ENCODE peak calls at places on chromosome 1, in four cellular contexts. One of them, this sample, is unnamed.

GRCh38 chr1:55750020-55750995 is 535.1 kb upstream of the USP24 start:
- DNase-seq in K562: no peak
- DNase-seq in GM12878: no peak
- DNase-seq in HL-60: no peak
- DNase-seq in this sample: no peak

GRCh38 chr1:189220750-189221149 is 1256.9 kb downstream of the BRINP3 start:
- DNase-seq in GM12878: no peak
- DNase-seq in K562: no peak
- DNase-seq in HL-60: no peak
- DNase-seq in this sample: no peak

GRCh38 chr1:24108334-24109165 is 3.4 kb downstream of the MYOM3 start:
- DNase-seq in HL-60: no peak
- DNase-seq in K562: peak; percentile 34
- DNase-seq in GM12878: no peak
- DNase-seq in this sample: no peak

GRCh38 chr1:23168079-23168461 is 586 bp downstream of the LUZP1 start:
- DNase-seq in GM12878: no peak
- DNase-seq in HL-60: peak; percentile 37
- DNase-seq in K562: no peak
- DNase-seq in this sample: no peak

GRCh38 chr1:222600274-222600673 is 10.5 kb upstream of the TAF1A start:
- DNase-seq in K562: no peak
- DNase-seq in GM12878: no peak
- DNase-seq in HL-60: no peak
- DNase-seq in this sample: no peak

GRCh38 chr1:35603468-35603867 is 30.4 kb downstream of the TFAP2E start:
- DNase-seq in GM12878: no peak
- DNase-seq in HL-60: no peak
- DNase-seq in K562: no peak
- DNase-seq in this sample: no peak

GRCh38 chr1:13714851-13715250 is 14.9 kb downstream of the PRDM2 start:
- DNase-seq in K562: no peak
- DNase-seq in HL-60: no peak
- DNase-seq in GM12878: no peak
- DNase-seq in this sample: no peak

GRCh38 chr1:232635279-232635678 is 5.3 kb upstream of the SIPA1L2 start:
- DNase-seq in GM12878: no peak
- DNase-seq in HL-60: no peak
- DNase-seq in K562: no peak
- DNase-seq in this sample: no peak

GRCh38 chr1:173478099-173478555 is 992 bp downstream of the PRDX6 start:
- DNase-seq in HL-60: peak; percentile 12
- DNase-seq in GM12878: no peak
- DNase-seq in K562: peak; percentile 32
- DNase-seq in this sample: no peak

GRCh38 chr1:110258734-110259133 is 48.6 kb downstream of the KCNC4 start:
- DNase-seq in HL-60: no peak
- DNase-seq in GM12878: no peak
- DNase-seq in K562: no peak
- DNase-seq in this sample: no peak

GRCh38 chr1:65108025-65108692 is 39.8 kb upstream of the AK4 start:
- DNase-seq in K562: no peak
- DNase-seq in HL-60: no peak
- DNase-seq in GM12878: no peak
- DNase-seq in this sample: no peak

GRCh38 chr1:170491291-170491690 is 40.7 kb upstream of the GORAB start:
- DNase-seq in HL-60: no peak
- DNase-seq in K562: no peak
- DNase-seq in GM12878: no peak
- DNase-seq in this sample: no peak

GRCh38 chr1:14945132-14946010 is 208.2 kb upstream of the TMEM51 start:
- DNase-seq in HL-60: no peak
- DNase-seq in GM12878: no peak
- DNase-seq in K562: no peak
- DNase-seq in this sample: no peak

GRCh38 chr1:86866665-86867064 is 47.3 kb downstream of the SELENOF start:
- DNase-seq in HL-60: no peak
- DNase-seq in GM12878: no peak
- DNase-seq in K562: no peak
- DNase-seq in this sample: no peak

GRCh38 chr1:233294991-233295774 is at the start of gene PCNX2:
- DNase-seq in K562: peak; percentile 22
- DNase-seq in HL-60: no peak
- DNase-seq in GM12878: no peak
- DNase-seq in this sample: peak; percentile 61

GRCh38 chr1:69128204-69128603 is 439.5 kb upstream of the LRRC7 start:
- DNase-seq in K562: no peak
- DNase-seq in GM12878: no peak
- DNase-seq in HL-60: no peak
- DNase-seq in this sample: no peak

GRCh38 chr1:172323666-172324065 is 96.8 kb upstream of the C1orf105 start:
- DNase-seq in GM12878: no peak
- DNase-seq in K562: no peak
- DNase-seq in HL-60: no peak
- DNase-seq in this sample: no peak

GRCh38 chr1:224763126-224763764 is 147.1 kb downstream of the CNIH3 start:
- DNase-seq in K562: no peak
- DNase-seq in HL-60: no peak
- DNase-seq in GM12878: no peak
- DNase-seq in this sample: no peak

GRCh38 chr1:20417581-20417980 is 68.4 kb downstream of the CAMK2N1 start:
- DNase-seq in HL-60: no peak
- DNase-seq in K562: no peak
- DNase-seq in GM12878: no peak
- DNase-seq in this sample: no peak

GRCh38 chr1:84598418-84598817 is 24.2 kb upstream of the CTBS start:
- DNase-seq in HL-60: no peak
- DNase-seq in K562: no peak
- DNase-seq in GM12878: no peak
- DNase-seq in this sample: no peak

GRCh38 chr1:8035289-8035688 is 9.2 kb upstream of the ERRFI1 start:
- DNase-seq in K562: no peak
- DNase-seq in GM12878: no peak
- DNase-seq in HL-60: no peak
- DNase-seq in this sample: no peak

GRCh38 chr1:12284486-12284885 is 54.7 kb downstream of the VPS13D start:
- DNase-seq in GM12878: no peak
- DNase-seq in K562: no peak
- DNase-seq in HL-60: no peak
- DNase-seq in this sample: no peak

GRCh38 chr1:234874291-234875288 is 254.0 kb downstream of the TOMM20 start:
- DNase-seq in K562: peak; percentile 75
- DNase-seq in GM12878: no peak
- DNase-seq in HL-60: peak; percentile 25
- DNase-seq in this sample: no peak

GRCh38 chr1:51518033-51518729 is 885 bp downstream of the EPS15 start:
- DNase-seq in K562: peak; percentile 87
- DNase-seq in HL-60: peak; percentile 42
- DNase-seq in GM12878: peak; percentile 61
- DNase-seq in this sample: no peak

GRCh38 chr1:51519048-51519856 is at the start of gene EPS15:
- DNase-seq in K562: peak; percentile 96
- DNase-seq in HL-60: peak; percentile 88
- DNase-seq in GM12878: no peak
- DNase-seq in this sample: peak; percentile 77

GRCh38 chr1:51518730-51519047 is 377 bp downstream of the EPS15 start:
- DNase-seq in K562: peak; percentile 73
- DNase-seq in GM12878: no peak
- DNase-seq in HL-60: peak; percentile 29
- DNase-seq in this sample: peak; percentile 25

GRCh38 chr1:51520700-51521248 is 1.7 kb upstream of the EPS15 start:
- DNase-seq in GM12878: no peak
- DNase-seq in HL-60: peak; percentile 24
- DNase-seq in K562: no peak
- DNase-seq in this sample: no peak

DNA sequence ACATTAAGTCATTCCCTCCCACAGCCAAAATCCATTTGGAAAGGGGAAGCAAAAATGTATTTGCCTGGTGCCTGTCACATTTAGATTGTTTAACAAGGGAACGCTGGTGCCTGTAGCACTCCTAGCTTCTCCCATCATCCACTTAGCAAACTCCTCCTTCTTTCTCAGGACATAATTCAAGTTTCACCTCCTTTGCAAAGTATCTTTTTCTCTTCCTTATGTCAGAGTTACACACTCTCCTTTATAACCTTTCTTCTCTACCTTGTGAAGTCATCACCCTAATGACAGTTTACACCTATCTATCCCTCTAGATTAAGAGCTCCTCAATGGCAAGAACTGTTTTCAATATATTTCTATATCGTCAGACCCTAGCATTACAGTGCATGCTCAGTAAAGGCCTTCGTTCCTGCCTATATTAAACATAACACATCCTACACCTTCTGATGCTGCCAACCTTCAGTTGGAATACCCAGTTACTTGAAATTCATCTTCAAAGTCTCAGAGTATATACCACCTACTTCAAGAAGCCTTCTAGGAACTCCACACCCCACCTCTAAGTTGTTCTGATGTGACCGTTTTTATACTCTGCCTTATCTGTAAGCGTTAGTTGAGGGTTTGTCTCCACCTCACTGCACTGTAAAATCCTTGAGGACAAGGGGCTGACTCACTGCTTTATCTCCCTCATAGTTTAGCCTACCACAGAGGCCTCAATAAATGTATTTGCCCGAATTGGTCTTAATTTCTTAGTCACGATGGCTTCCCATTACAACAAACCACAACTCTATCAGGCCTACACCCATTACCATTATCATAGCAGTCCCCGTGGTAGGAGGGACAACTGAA is 1.0 kb upstream of the EPS15 start:
- DNase-seq in K562: peak; percentile 59
- DNase-seq in HL-60: no peak
- DNase-seq in GM12878: no peak
- DNase-seq in this sample: no peak
- TF ChIP-seq SPI1 in K562: no peak
- TF ChIP-seq SPI1 in HL-60: no peak
- TF ChIP-seq SPI1 in GM12878: no peak
- TF ChIP-seq SPI1 in this sample: no peak

GRCh38 chr1:68104155-68104554 is 53.7 kb upstream of the DIRAS3 start:
- DNase-seq in GM12878: no peak
- DNase-seq in HL-60: no peak
- DNase-seq in K562: no peak
- DNase-seq in this sample: no peak

GRCh38 chr1:68112835-68113243 is 62.4 kb upstream of the DIRAS3 start:
- DNase-seq in HL-60: no peak
- DNase-seq in K562: no peak
- DNase-seq in GM12878: no peak
- DNase-seq in this sample: no peak

GRCh38 chr1:68103006-68103545 is 52.6 kb upstream of the DIRAS3 start:
- DNase-seq in GM12878: no peak
- DNase-seq in HL-60: no peak
- DNase-seq in K562: no peak
- DNase-seq in this sample: no peak

GRCh38 chr1:68111804-68112436 is 61.5 kb upstream of the DIRAS3 start:
- DNase-seq in GM12878: no peak
- DNase-seq in HL-60: no peak
- DNase-seq in K562: no peak
- DNase-seq in this sample: no peak

DNA sequence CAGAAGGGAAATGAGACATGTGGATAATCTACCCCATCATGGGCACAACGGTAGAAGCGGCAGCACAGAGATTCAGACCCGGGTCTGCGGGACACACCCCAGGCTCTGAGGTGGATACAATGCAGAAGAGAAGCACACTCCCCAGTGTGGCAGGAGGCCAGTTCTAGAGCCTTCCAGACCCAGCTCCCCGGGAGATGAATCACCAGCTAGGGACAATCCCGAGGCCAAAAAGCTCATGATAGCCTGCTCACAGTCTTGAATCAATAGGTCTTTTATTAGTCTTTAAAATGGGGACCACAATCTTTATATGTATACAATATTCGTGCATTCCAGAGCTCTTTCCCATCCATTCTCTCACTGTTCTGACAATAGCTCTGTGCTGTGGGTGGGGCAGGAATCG is 57.3 kb upstream of the DIRAS3 start:
- DNase-seq in GM12878: no peak
- DNase-seq in HL-60: no peak
- DNase-seq in K562: no peak
- DNase-seq in this sample: no peak
- TF ChIP-seq SPI1 in GM12878: no peak
- TF ChIP-seq SPI1 in HL-60: no peak
- TF ChIP-seq SPI1 in K562: no peak
- TF ChIP-seq SPI1 in this sample: no peak

DNA sequence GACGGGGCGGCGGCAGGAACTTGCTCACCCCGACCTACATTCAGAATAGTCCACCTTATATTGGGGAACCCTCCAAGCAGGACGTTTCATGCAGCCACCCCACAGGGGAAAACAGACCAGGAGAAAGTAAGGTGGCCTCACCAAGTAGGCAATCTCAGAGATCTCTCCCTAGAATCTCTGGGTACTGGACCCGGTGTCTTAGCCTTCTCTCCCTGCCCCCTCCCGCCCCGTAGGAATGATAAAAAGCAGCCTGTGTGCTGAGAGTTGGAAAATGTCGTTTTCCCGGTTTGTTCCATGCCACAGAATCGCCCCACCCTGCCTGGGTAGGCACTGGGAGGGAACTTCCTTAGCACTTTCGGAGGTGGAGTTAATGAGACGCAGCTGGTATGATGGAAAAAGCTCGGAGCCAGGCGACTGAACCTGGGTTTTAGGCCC is 789 bp upstream of the PTPN14 start:
- DNase-seq in HL-60: no peak
- DNase-seq in K562: no peak
- DNase-seq in GM12878: no peak
- DNase-seq in this sample: peak; percentile 20
- TF ChIP-seq SPI1 in HL-60: no peak
- TF ChIP-seq SPI1 in K562: no peak
- TF ChIP-seq SPI1 in GM12878: no peak
- TF ChIP-seq SPI1 in this sample: no peak

DNA sequence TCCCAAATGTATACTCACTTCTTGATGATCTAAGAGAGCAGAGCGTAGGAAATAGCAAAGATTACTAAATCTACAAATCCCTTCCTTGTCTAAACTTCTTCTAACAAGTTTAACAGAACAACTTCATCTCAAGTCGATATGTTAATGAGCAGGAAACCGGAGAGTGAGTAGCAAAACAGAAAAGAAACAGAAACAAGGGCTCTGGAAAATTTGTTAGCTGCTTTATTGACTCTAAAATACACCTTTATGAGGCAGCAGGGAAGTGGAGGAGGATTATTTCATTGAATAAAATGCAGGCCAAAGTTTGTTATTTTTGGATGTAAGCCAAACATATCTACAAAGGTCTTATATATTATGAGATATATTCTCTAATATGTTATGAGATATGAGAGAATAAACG is 192.4 kb downstream of the LRRIQ3 start:
- DNase-seq in K562: no peak
- DNase-seq in HL-60: no peak
- DNase-seq in GM12878: no peak
- DNase-seq in this sample: no peak
- TF ChIP-seq SPI1 in K562: no peak
- TF ChIP-seq SPI1 in HL-60: no peak
- TF ChIP-seq SPI1 in GM12878: no peak
- TF ChIP-seq SPI1 in this sample: no peak